ENCODE peak calls at places on chromosomes 7 and 10, in four cellular contexts. One of them, this sample, is unnamed.

GRCh38 chr7:45978731-45979211 is 57.7 kb upstream of the IGFBP3 start:
- DNase-seq in astrocyte of the spinal cord: no peak
- DNase-seq in fibroblast of the aortic adventitia: no peak
- DNase-seq in PC-3: no peak
- DNase-seq in this sample: peak; percentile 11

GRCh38 chr7:10707519-10707918 is 266.2 kb upstream of the PHF14 start:
- DNase-seq in fibroblast of the aortic adventitia: no peak
- DNase-seq in PC-3: no peak
- DNase-seq in astrocyte of the spinal cord: no peak
- DNase-seq in this sample: no peak

GRCh38 chr7:143063741-143064140 is 11.6 kb downstream of the OR6V1 start:
- DNase-seq in fibroblast of the aortic adventitia: no peak
- DNase-seq in PC-3: no peak
- DNase-seq in astrocyte of the spinal cord: no peak
- DNase-seq in this sample: no peak

GRCh38 chr10:26950934-26951333 is 90.2 kb upstream of the ABI1 start:
- DNase-seq in astrocyte of the spinal cord: no peak
- DNase-seq in PC-3: no peak
- DNase-seq in fibroblast of the aortic adventitia: no peak
- DNase-seq in this sample: no peak

GRCh38 chr10:69265521-69265920 is 12.8 kb upstream of the HK1 start:
- DNase-seq in fibroblast of the aortic adventitia: no peak
- DNase-seq in PC-3: no peak
- DNase-seq in astrocyte of the spinal cord: no peak
- DNase-seq in this sample: no peak

GRCh38 chr7:31098606-31099360 is 46.7 kb downstream of the ADCYAP1R1 start:
- DNase-seq in PC-3: no peak
- DNase-seq in astrocyte of the spinal cord: no peak
- DNase-seq in fibroblast of the aortic adventitia: no peak
- DNase-seq in this sample: no peak

GRCh38 chr10:6091630-6092029 is 2.8 kb downstream of the RBM17 start:
- DNase-seq in PC-3: no peak
- DNase-seq in fibroblast of the aortic adventitia: peak; percentile 42
- DNase-seq in astrocyte of the spinal cord: no peak
- DNase-seq in this sample: no peak

GRCh38 chr10:61612451-61612850 is 50.3 kb upstream of the CABCOCO1 start:
- DNase-seq in fibroblast of the aortic adventitia: no peak
- DNase-seq in PC-3: no peak
- DNase-seq in astrocyte of the spinal cord: no peak
- DNase-seq in this sample: no peak

GRCh38 chr10:119335671-119336353 is 128.4 kb downstream of the GRK5 start:
- DNase-seq in fibroblast of the aortic adventitia: no peak
- DNase-seq in PC-3: no peak
- DNase-seq in astrocyte of the spinal cord: peak; percentile 32
- DNase-seq in this sample: no peak

GRCh38 chr7:134444198-134444960 is 14.5 kb downstream of the AKR1B1 start:
- DNase-seq in astrocyte of the spinal cord: no peak
- DNase-seq in fibroblast of the aortic adventitia: no peak
- DNase-seq in PC-3: peak; percentile 74
- DNase-seq in this sample: no peak

GRCh38 chr7:44882899-44883298 is 2.4 kb downstream of the PURB start:
- DNase-seq in PC-3: peak; percentile 23
- DNase-seq in fibroblast of the aortic adventitia: no peak
- DNase-seq in astrocyte of the spinal cord: no peak
- DNase-seq in this sample: peak; percentile 23

GRCh38 chr10:58952747-58953466 is 223.5 kb upstream of the PHYHIPL start:
- DNase-seq in PC-3: peak; percentile 78
- DNase-seq in fibroblast of the aortic adventitia: peak; percentile 80
- DNase-seq in astrocyte of the spinal cord: peak; percentile 62
- DNase-seq in this sample: peak; percentile 67

GRCh38 chr10:58266826-58267712 is 625 bp downstream of the IPMK start:
- DNase-seq in PC-3: peak; percentile 60
- DNase-seq in fibroblast of the aortic adventitia: peak; percentile 63
- DNase-seq in astrocyte of the spinal cord: peak; percentile 56
- DNase-seq in this sample: peak; percentile 84

GRCh38 chr7:16594061-16594460 is 51.5 kb downstream of the ANKMY2 start:
- DNase-seq in PC-3: peak; percentile 46
- DNase-seq in fibroblast of the aortic adventitia: peak; percentile 27
- DNase-seq in astrocyte of the spinal cord: peak; percentile 50
- DNase-seq in this sample: peak; percentile 16

GRCh38 chr7:23024454-23024853 is 10.5 kb upstream of the HYCC1 start:
- DNase-seq in PC-3: no peak
- DNase-seq in astrocyte of the spinal cord: no peak
- DNase-seq in fibroblast of the aortic adventitia: no peak
- DNase-seq in this sample: no peak

GRCh38 chr10:116257785-116258184 is 15.2 kb downstream of the GFRA1 start:
- DNase-seq in fibroblast of the aortic adventitia: no peak
- DNase-seq in astrocyte of the spinal cord: no peak
- DNase-seq in PC-3: no peak
- DNase-seq in this sample: no peak

GRCh38 chr7:50803359-50804337 is 21.0 kb upstream of the GRB10 start:
- DNase-seq in fibroblast of the aortic adventitia: no peak
- DNase-seq in PC-3: peak; percentile 80
- DNase-seq in astrocyte of the spinal cord: no peak
- DNase-seq in this sample: no peak

GRCh38 chr10:17781856-17782255 is 27.3 kb upstream of the MRC1 start:
- DNase-seq in astrocyte of the spinal cord: no peak
- DNase-seq in PC-3: no peak
- DNase-seq in fibroblast of the aortic adventitia: no peak
- DNase-seq in this sample: no peak

GRCh38 chr10:24457661-24458318 is 248.9 kb downstream of the KIAA1217 start:
- DNase-seq in PC-3: peak; percentile 86
- DNase-seq in fibroblast of the aortic adventitia: no peak
- DNase-seq in astrocyte of the spinal cord: no peak
- DNase-seq in this sample: peak; percentile 54

GRCh38 chr7:50069613-50070012 is 23.4 kb downstream of the ZPBP start:
- DNase-seq in fibroblast of the aortic adventitia: peak; percentile 28
- DNase-seq in astrocyte of the spinal cord: peak; percentile 31
- DNase-seq in PC-3: peak; percentile 35
- DNase-seq in this sample: no peak

GRCh38 chr7:140247564-140247963 is 70.8 kb upstream of the KDM7A start:
- DNase-seq in astrocyte of the spinal cord: no peak
- DNase-seq in fibroblast of the aortic adventitia: no peak
- DNase-seq in PC-3: no peak
- DNase-seq in this sample: no peak

GRCh38 chr10:94358480-94358879 is 4.3 kb downstream of the NOC3L start:
- DNase-seq in astrocyte of the spinal cord: peak; percentile 95
- DNase-seq in PC-3: peak; percentile 75
- DNase-seq in fibroblast of the aortic adventitia: peak; percentile 88
- DNase-seq in this sample: peak; percentile 95

GRCh38 chr7:110170762-110171161 is 920.2 kb upstream of the LRRN3 start:
- DNase-seq in astrocyte of the spinal cord: peak; percentile 14
- DNase-seq in fibroblast of the aortic adventitia: no peak
- DNase-seq in PC-3: no peak
- DNase-seq in this sample: peak; percentile 12

GRCh38 chr10:94299417-94299816 is 63.3 kb downstream of the NOC3L start:
- DNase-seq in PC-3: peak; percentile 64
- DNase-seq in fibroblast of the aortic adventitia: peak; percentile 79
- DNase-seq in astrocyte of the spinal cord: peak; percentile 80
- DNase-seq in this sample: peak; percentile 68

GRCh38 chr7:84159435-84159834 is 35.2 kb downstream of the SEMA3A start:
- DNase-seq in PC-3: no peak
- DNase-seq in astrocyte of the spinal cord: no peak
- DNase-seq in fibroblast of the aortic adventitia: no peak
- DNase-seq in this sample: no peak

GRCh38 chr10:32244421-32245207 is 102.3 kb downstream of the EPC1 start:
- DNase-seq in fibroblast of the aortic adventitia: no peak
- DNase-seq in PC-3: no peak
- DNase-seq in astrocyte of the spinal cord: no peak
- DNase-seq in this sample: no peak

GRCh38 chr7:51213618-51214017 is 103.0 kb downstream of the COBL start:
- DNase-seq in PC-3: no peak
- DNase-seq in astrocyte of the spinal cord: no peak
- DNase-seq in fibroblast of the aortic adventitia: no peak
- DNase-seq in this sample: no peak

GRCh38 chr10:90504172-90504571 is 353.7 kb downstream of the HTR7 start:
- DNase-seq in PC-3: no peak
- DNase-seq in fibroblast of the aortic adventitia: no peak
- DNase-seq in astrocyte of the spinal cord: no peak
- DNase-seq in this sample: no peak

GRCh38 chr10:103155485-103156085 is 37.5 kb downstream of the NT5C2 start:
- DNase-seq in PC-3: no peak
- DNase-seq in astrocyte of the spinal cord: no peak
- DNase-seq in fibroblast of the aortic adventitia: no peak
- DNase-seq in this sample: no peak
- TF ChIP-seq CTCF in PC-3: no peak
- TF ChIP-seq CTCF in astrocyte of the spinal cord: no peak
- TF ChIP-seq CTCF in fibroblast of the aortic adventitia: no peak
- TF ChIP-seq CTCF in this sample: no peak

DNA sequence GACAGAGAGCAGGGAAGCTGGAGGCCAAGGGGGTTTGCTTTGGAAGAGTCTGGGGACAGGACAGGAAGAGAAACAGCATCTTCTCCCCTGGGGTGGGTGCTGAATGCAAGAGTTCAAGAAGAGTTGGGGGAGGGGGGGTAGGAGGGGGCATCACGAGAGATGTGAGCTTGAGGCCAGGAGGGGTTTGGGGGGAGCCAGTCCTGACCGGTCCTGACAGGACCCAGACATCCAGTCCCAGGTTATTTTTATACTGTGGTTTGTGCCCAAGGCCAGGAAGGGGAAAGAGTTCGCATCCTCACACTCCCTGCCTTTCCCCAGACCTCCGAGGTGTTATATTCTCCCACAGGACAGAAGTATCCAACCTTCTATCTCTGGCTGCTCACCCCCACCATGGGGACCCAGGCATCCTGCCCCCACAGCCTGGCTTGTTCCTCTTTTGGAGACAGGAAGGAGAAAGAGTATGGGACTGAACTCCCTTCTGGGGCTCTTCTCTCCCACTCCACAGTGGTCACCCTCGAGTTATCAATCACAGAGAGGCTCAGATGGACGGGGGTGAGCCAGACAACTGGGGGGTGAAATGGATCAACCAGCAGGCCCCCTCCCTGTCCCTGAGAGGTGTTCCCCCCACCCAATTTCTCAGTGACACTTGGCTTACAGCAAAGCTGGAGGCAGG is 2.8 kb downstream of the TSC22D4 start:
- DNase-seq in PC-3: no peak
- DNase-seq in fibroblast of the aortic adventitia: no peak
- DNase-seq in astrocyte of the spinal cord: no peak
- DNase-seq in this sample: no peak
- H3K4me3 ChIP-seq in PC-3: no peak overlapping the region
- H3K4me3 ChIP-seq in fibroblast of the aortic adventitia: peak overlapping the region; percentile 93
- H3K4me3 ChIP-seq in astrocyte of the spinal cord: peak overlapping the region; percentile 94
- H3K4me3 ChIP-seq in this sample: peak overlapping the region; percentile 94

DNA sequence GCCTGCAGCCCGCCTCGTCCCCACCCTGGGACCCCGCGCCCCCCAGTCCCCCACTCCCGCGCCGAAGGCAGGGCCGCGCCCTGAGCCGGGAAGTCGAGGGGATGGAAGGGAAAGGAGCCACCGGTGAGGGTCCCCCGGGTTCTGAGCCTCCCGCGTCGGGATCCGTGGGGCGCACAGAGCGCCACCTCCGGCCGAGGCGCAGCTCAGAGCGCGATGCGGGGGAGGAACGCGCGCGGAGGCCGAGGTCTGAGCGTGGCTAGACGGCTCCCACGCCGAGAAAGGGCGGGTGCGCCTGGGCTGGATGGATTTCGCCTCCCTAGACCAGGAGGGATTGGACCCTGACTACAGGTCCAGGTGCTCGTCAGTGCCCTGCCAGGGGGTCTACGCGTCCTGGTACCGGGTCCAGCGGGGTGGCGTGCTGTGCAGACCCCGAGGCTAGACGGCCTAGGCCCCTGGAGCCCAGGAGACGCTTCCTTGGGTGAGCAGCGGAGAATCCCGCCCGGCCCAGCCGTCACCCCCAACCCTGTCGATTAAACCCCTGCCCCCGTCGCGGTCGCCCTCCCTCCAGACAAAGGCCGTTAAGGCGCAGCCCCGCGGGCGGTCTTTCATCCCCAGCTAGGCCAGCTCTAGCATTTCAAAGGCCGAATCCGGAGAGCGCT is 986 bp upstream of the PDGFA start:
- DNase-seq in fibroblast of the aortic adventitia: no peak
- DNase-seq in PC-3: no peak
- DNase-seq in astrocyte of the spinal cord: no peak
- DNase-seq in this sample: no peak
- TF ChIP-seq CTCF in fibroblast of the aortic adventitia: no peak
- TF ChIP-seq CTCF in PC-3: peak; percentile 42
- TF ChIP-seq CTCF in astrocyte of the spinal cord: peak; percentile 10
- TF ChIP-seq CTCF in this sample: peak; percentile 9

GRCh38 chr7:101818699-101819071 is 1.3 kb downstream of the CUX1 start:
- DNase-seq in PC-3: no peak
- DNase-seq in astrocyte of the spinal cord: no peak
- DNase-seq in fibroblast of the aortic adventitia: peak; percentile 31
- DNase-seq in this sample: no peak
- H3K4me3 ChIP-seq in PC-3: peak overlapping the region; percentile 85
- H3K4me3 ChIP-seq in astrocyte of the spinal cord: no peak overlapping the region
- H3K4me3 ChIP-seq in fibroblast of the aortic adventitia: peak overlapping the region; percentile 75
- H3K4me3 ChIP-seq in this sample: no peak overlapping the region

DNA sequence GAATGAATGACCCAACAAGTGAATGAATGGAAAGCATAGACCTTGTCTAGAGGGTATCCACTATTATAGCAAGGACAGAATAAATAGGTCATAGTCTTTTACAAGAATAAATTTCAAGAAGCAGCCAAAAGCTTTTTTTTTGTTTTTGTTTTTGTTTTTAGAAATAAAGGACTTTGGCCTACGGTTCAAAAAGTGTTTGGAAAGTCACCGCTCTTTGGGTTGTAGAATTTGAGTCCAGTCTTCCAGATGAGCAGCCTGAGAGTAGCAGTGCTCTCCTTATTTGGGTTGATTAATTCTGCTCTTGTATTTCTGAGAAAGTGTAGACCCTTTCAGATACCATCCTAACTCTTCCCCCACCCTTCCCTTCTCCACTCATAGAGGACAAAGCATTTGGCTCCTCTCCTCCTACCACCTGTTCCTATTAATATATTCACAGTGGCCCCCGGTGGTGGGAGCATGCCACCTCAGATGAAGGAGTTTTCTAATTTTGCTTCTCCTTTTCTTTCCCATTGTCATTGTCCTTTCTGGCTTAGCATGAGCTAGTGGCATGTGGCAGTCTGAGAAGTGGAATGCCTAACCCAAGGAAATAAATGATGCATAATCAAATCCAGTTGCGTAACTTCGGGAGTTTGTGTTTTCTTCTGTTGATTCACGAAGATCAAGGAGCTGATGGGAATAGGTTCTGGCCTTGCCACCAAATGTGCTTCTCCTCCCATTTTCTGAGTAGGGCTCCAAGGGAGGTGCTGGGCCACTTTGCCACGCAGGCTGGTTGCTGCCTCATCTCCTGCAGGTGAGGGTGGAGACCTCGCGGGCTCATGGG is 114.7 kb downstream of the CHN2 start:
- DNase-seq in PC-3: peak; percentile 45
- DNase-seq in astrocyte of the spinal cord: no peak
- DNase-seq in fibroblast of the aortic adventitia: no peak
- DNase-seq in this sample: no peak
- TF ChIP-seq CTCF in PC-3: peak; percentile 59
- TF ChIP-seq CTCF in astrocyte of the spinal cord: peak; percentile 34
- TF ChIP-seq CTCF in fibroblast of the aortic adventitia: no peak
- TF ChIP-seq CTCF in this sample: peak; percentile 51